ENCODE peak calls at places on chromosomes 16 and 17, in six cellular contexts. N is chondrocyte, P is GM12864, B is psoas muscle, W is epithelial cell of proximal tubule, G is Calu3. Z is an unnamed sample.

GRCh38 chr16:2271848-2272461 is 4.0 kb upstream of the RNPS1 start:
- DNase-seq in B (no peak), N (peak), G (no peak), P (no peak), W (no peak), Z (no peak)

GRCh38 chr16:27275394-27275793 is 6.8 kb upstream of the NSMCE1 start:
- DNase-seq in G (no peak), W (no peak), P (no peak), B (no peak), N (no peak), Z (no peak)

GRCh38 chr16:65876200-65876498 is 490.3 kb upstream of the CDH5 start:
- DNase-seq in P (no peak), W (no peak), N (no peak), G (no peak), B (no peak), Z (no peak)

GRCh38 chr16:6926341-6926740 is 406.3 kb upstream of the RBFOX1 start:
- DNase-seq in G (no peak), B (no peak), N (no peak), W (no peak), P (no peak), Z (no peak)

GRCh38 chr16:78639775-78640174 is 540.3 kb downstream of the WWOX start:
- DNase-seq in P (no peak), W (no peak), G (no peak), N (no peak), B (no peak), Z (no peak)

GRCh38 chr16:53840472-53840871 is 136.5 kb downstream of the FTO start:
- DNase-seq in N (no peak), B (no peak), G (no peak), P (no peak), W (peak), Z (no peak)

GRCh38 chr17:10119203-10120112 is 78.9 kb downstream of the GAS7 start:
- DNase-seq in N (no peak), B (no peak), W (no peak), P (no peak), G (peak), Z (peak)

GRCh38 chr16:2520784-2521577 is 810 bp downstream of the AMDHD2 start:
- DNase-seq in N (no peak), B (peak), W (no peak), P (no peak), G (no peak), Z (peak)

GRCh38 chr17:12519956-12520594 is 145.6 kb upstream of the MYOCD start:
- DNase-seq in B (no peak), W (no peak), P (no peak), N (no peak), G (no peak), Z (no peak)

GRCh38 chr16:77744136-77744535 is 21.8 kb downstream of the NUDT7 start:
- DNase-seq in B (no peak), P (no peak), G (no peak), W (no peak), N (no peak), Z (no peak)

GRCh38 chr17:68288804-68289203 is 2.1 kb downstream of the SLC16A6 start:
- DNase-seq in P (peak), W (no peak), N (no peak), G (no peak), B (no peak), Z (no peak)

GRCh38 chr17:50893183-50893993 is 27.2 kb upstream of the TOB1 start:
- DNase-seq in B (no peak), P (no peak), W (peak), G (peak), N (no peak), Z (no peak)

GRCh38 chr16:57617604-57618111 is 10.8 kb upstream of the ADGRG1 start:
- DNase-seq in G (no peak), N (peak), P (no peak), B (peak), W (no peak), Z (peak)

GRCh38 chr17:69609495-69610315 is 195.2 kb downstream of the MAP2K6 start:
- DNase-seq in B (no peak), P (no peak), G (peak), N (no peak), W (no peak), Z (no peak)

GRCh38 chr17:10197721-10198508 is 491 bp downstream of the GAS7 start:
- DNase-seq in P (no peak), W (no peak), G (no peak), N (peak), B (no peak), Z (peak)

GRCh38 chr17:21108651-21109050 is 18.1 kb upstream of the DHRS7B start:
- DNase-seq in G (no peak), P (no peak), B (no peak), W (no peak), N (no peak), Z (no peak)

GRCh38 chr17:56717471-56717870 is 116.2 kb downstream of the C17orf67 start:
- DNase-seq in W (no peak), N (no peak), G (no peak), B (no peak), P (no peak), Z (no peak)

GRCh38 chr17:17226451-17227265 is 10.3 kb downstream of the FLCN start:
- DNase-seq in W (no peak), G (no peak), B (peak), P (no peak), N (peak), Z (peak)

GRCh38 chr16:65071371-65072311 is 50.2 kb downstream of the CDH11 start:
- DNase-seq in P (no peak), N (no peak), B (peak), G (no peak), W (no peak), Z (no peak)

GRCh38 chr16:21628196-21628726 is 24.1 kb downstream of the IGSF6 start:
- DNase-seq in B (no peak), W (peak), N (no peak), P (no peak), G (no peak), Z (no peak)

GRCh38 chr17:28810437-28810836 is 32.2 kb downstream of the FAM222B start:
- DNase-seq in G (no peak), P (no peak), N (no peak), W (no peak), B (no peak), Z (no peak)

GRCh38 chr17:33905338-33905800 is 349.7 kb upstream of the CCL2 start:
- DNase-seq in N (no peak), P (no peak), B (no peak), G (no peak), W (no peak), Z (no peak)

GRCh38 chr17:28346746-28347246 is 10.5 kb downstream of the POLDIP2 start:
- DNase-seq in W (no peak), G (peak), B (no peak), N (no peak), P (no peak), Z (no peak)

GRCh38 chr16:85126731-85127662 is 14.7 kb upstream of the CIBAR2 start:
- DNase-seq in P (no peak), G (peak), W (peak), B (peak), N (no peak), Z (no peak)
- TF ChIP-seq CTCF in P (no peak), G (no peak), W (no peak), B (no peak), N (peak), Z (no peak)

DNA sequence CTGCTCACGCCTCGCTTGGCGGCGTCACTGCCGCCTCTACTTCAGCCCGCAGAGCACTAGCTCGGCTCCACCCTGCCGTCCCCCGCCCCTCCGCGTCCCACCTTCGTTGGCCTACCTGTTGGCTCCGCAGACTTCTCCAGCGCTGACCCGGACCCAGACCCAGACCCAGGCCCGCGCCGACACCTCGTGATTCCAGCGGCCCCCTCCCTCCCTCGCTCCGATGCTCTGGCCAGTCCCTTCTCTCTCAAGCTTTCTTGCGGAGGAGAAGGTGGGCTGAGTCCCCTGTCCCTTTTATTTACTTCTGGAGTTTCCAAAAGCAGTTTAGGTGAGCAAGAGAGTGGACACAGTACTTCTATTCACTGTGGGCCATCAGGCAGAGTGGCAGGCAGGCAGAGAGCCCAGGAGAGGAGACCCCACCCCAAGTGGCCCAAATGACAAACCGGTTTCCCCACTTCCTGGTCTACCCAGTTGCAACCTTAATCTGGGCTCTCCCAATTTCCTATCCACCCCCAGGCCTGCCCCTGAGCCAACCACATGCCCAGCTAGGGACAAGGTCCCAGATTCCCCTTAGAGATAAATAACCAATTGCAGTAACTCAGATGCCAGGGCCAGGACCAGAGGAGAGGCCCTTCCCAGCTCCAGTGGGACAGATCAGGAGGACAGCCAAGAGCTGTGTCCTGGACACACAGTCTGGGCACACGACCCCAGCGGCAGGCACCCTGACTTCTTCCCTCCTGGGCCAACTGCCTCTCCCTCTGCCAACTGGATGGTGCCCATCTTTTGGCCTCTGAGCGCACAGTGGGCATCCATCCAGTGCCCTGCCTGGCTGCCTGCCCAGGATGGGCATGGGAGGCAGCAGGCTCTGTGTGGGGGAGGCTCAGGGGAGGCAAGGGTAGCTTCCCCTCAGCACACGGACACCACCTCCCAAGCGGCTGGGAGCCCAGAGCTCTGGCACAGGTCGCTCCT is 1.2 kb upstream of the SRCIN1 start:
- DNase-seq in B (peak), P (no peak), W (no peak), N (no peak), G (peak), Z (no peak)
- TF ChIP-seq CTCF in B (no peak), P (no peak), W (no peak), N (peak), G (peak), Z (no peak)

GRCh38 chr16:29708917-29709600 is 30.1 kb downstream of the QPRT start:
- DNase-seq in P (no peak), B (no peak), N (no peak), W (no peak), G (no peak), Z (peak)
- TF ChIP-seq CTCF in P (no peak), B (no peak), N (no peak), W (no peak), G (no peak), Z (no peak)

GRCh38 chr16:13766334-13766733 is 153.6 kb upstream of the ERCC4 start:
- DNase-seq in P (no peak), B (no peak), N (no peak), G (no peak), W (no peak), Z (no peak)

GRCh38 chr16:13770436-13770835 is 149.5 kb upstream of the ERCC4 start:
- DNase-seq in G (no peak), B (no peak), W (no peak), P (no peak), N (no peak), Z (no peak)

GRCh38 chr16:13772782-13773181 is 147.2 kb upstream of the ERCC4 start:
- DNase-seq in N (no peak), P (no peak), G (no peak), B (no peak), W (no peak), Z (no peak)

GRCh38 chr16:13767215-13767614 is 152.7 kb upstream of the ERCC4 start:
- DNase-seq in B (no peak), W (no peak), G (no peak), P (no peak), N (no peak), Z (no peak)
- TF ChIP-seq CTCF in B (peak), W (peak), G (no peak), P (no peak), N (peak), Z (no peak)

GRCh38 chr16:68244903-68245853 is at the start of gene PLA2G15:
- DNase-seq in B (peak), N (peak), P (peak), W (no peak), G (peak), Z (peak)
- TF ChIP-seq CTCF in B (no peak), N (no peak), P (no peak), W (no peak), G (no peak), Z (no peak)

GRCh38 chr16:11700264-11701029 is 32.2 kb downstream of the SNN start:
- DNase-seq in P (no peak), B (no peak), G (no peak), W (no peak), N (no peak), Z (no peak)

GRCh38 chr16:11699234-11699894 is 31.1 kb downstream of the SNN start:
- DNase-seq in B (no peak), P (no peak), N (no peak), W (no peak), G (no peak), Z (no peak)

GRCh38 chr16:11696266-11697012 is 28.2 kb downstream of the SNN start:
- DNase-seq in B (no peak), W (no peak), G (no peak), N (no peak), P (no peak), Z (no peak)

GRCh38 chr16:11697319-11697718 is 29.1 kb downstream of the SNN start:
- DNase-seq in P (no peak), N (no peak), G (no peak), W (no peak), B (no peak), Z (no peak)

DNA sequence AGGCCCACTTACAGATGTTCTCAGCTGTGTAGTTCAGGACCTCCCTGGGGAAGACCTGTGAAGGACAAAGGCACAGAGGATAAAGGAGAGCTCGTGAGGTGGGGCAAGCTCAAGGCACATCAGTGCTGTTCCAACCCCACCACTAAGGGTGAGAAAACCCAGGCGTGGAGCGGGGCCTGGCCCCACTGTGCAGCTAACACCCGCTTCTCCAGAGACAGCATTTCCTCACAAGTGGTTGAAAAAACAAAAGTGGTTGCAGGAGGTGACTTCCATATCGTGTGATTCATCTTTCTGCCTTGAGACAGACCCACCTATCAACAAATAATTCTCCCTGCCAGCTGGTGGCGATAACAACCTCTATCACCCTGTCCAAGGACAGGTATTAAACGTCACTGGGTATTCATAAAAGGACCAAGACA is 30.0 kb downstream of the SNN start:
- DNase-seq in B (no peak), N (no peak), W (no peak), G (no peak), P (no peak), Z (no peak)
- TF ChIP-seq CTCF in B (no peak), N (peak), W (peak), G (no peak), P (no peak), Z (no peak)

DNA sequence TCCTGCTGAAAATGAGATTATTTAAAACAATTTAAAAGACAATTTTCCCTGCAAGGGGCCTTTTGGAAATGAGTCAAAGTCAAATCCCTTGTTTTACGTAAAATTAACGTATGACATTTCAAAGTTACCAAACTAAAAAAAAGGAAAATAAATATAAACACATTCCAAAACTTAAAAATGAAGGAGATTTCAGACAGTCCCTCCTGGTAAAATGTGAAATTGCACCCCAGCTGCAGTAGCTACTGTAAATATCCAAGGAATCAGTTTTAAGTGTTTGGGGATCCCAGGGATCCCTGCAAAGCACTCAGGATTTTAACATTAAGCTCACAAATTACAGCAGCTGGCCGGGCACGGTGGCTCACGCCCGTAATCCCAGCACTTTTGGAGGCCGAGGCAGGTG is 63.3 kb downstream of the NXN start:
- DNase-seq in G (no peak), P (no peak), N (no peak), W (no peak), B (no peak), Z (no peak)
- TF ChIP-seq CTCF in G (no peak), P (no peak), N (peak), W (peak), B (no peak), Z (no peak)

Z was measured in spleen.